ENCODE peak calls at places on chromosomes 6 and 20, in nine cellular contexts. W is Panc1, Q is transverse colon, M is K562, P is GM12892, X is sigmoid colon, T is prostate gland, S is GM23338, L is SK-N-SH. B is an unnamed sample.

GRCh38 chr6:103081126-103081525 is 1687.6 kb downstream of the GRIK2 start:
- DNase-seq in Q (no peak), X (no peak), L (peak), P (no peak), W (no peak), T (no peak), S (no peak), M (no peak), B (no peak)

GRCh38 chr20:58604410-58604881 is 46.6 kb upstream of the STX16 start:
- DNase-seq in W (no peak), S (no peak), T (no peak), X (peak), Q (no peak), P (no peak), M (no peak), L (peak), B (no peak)

GRCh38 chr20:13008761-13009681 is at the start of gene SPTLC3:
- DNase-seq in T (peak), L (no peak), P (no peak), Q (peak), W (no peak), X (peak), M (no peak), S (peak), B (no peak)

GRCh38 chr6:105321728-105322127 is 81.2 kb downstream of the PREP start:
- DNase-seq in X (no peak), T (no peak), P (no peak), M (no peak), W (no peak), S (no peak), L (no peak), Q (no peak), B (no peak)

GRCh38 chr6:98845201-98846020 is 11.0 kb downstream of the POU3F2 start:
- DNase-seq in P (no peak), Q (peak), W (peak), L (peak), M (peak), X (peak), T (peak), S (peak), B (peak)

GRCh38 chr6:109296971-109297372 is 85.3 kb downstream of the CD164 start:
- DNase-seq in T (no peak), S (no peak), M (peak), Q (no peak), P (no peak), L (no peak), W (no peak), X (no peak), B (no peak)

GRCh38 chr20:43190332-43190953 is 737 bp upstream of the PTPRT start:
- DNase-seq in Q (no peak), W (no peak), S (peak), L (peak), X (no peak), T (no peak), M (no peak), P (no peak), B (no peak)

GRCh38 chr20:22932236-22932635 is 102.9 kb upstream of the SSTR4 start:
- DNase-seq in T (no peak), S (no peak), L (no peak), Q (no peak), P (no peak), X (no peak), W (no peak), M (no peak), B (no peak)

GRCh38 chr20:41081276-41081814 is 52.7 kb downstream of the TOP1 start:
- DNase-seq in M (no peak), L (no peak), W (no peak), P (no peak), Q (no peak), T (no peak), S (no peak), X (no peak), B (no peak)

GRCh38 chr20:50294164-50295088 is 103.8 kb downstream of the CEBPB start:
- DNase-seq in X (no peak), M (no peak), S (no peak), Q (no peak), W (no peak), L (no peak), T (no peak), P (no peak), B (no peak)

GRCh38 chr20:43323592-43323991 is 133.9 kb upstream of the PTPRT start:
- DNase-seq in T (no peak), X (no peak), L (no peak), S (no peak), M (no peak), P (no peak), Q (no peak), W (no peak), B (no peak)

GRCh38 chr20:25470045-25470444 is 62.6 kb downstream of the GINS1 start:
- DNase-seq in P (peak), W (peak), X (peak), Q (peak), S (peak), L (peak), T (peak), M (peak), B (no peak)

GRCh38 chr6:168967556-168967955 is 286.1 kb downstream of the THBS2 start:
- DNase-seq in T (no peak), M (no peak), X (no peak), P (no peak), S (no peak), L (no peak), Q (no peak), W (no peak), B (no peak)

GRCh38 chr20:24102749-24103148 is 114.2 kb upstream of the GGTLC1 start:
- DNase-seq in P (no peak), Q (no peak), M (no peak), T (no peak), L (no peak), W (no peak), X (no peak), S (no peak), B (no peak)

GRCh38 chr6:154592199-154592860 is 81.8 kb upstream of the CNKSR3 start:
- DNase-seq in M (no peak), P (no peak), W (no peak), T (no peak), S (no peak), X (no peak), L (no peak), Q (no peak), B (no peak)

GRCh38 chr6:33008944-33009861 is at the start of gene HLA-DOA:
- DNase-seq in W (no peak), P (peak), Q (no peak), T (no peak), L (peak), S (peak), X (no peak), M (peak), B (no peak)

GRCh38 chr6:157983439-157984119 is 1.9 kb downstream of the SYNJ2 start:
- DNase-seq in W (no peak), X (peak), Q (no peak), L (no peak), P (no peak), M (no peak), S (no peak), T (no peak), B (no peak)

GRCh38 chr6:148396926-148397325 is 54.3 kb downstream of the SASH1 start:
- DNase-seq in W (no peak), P (no peak), T (no peak), S (no peak), M (no peak), X (no peak), L (no peak), Q (no peak), B (no peak)

GRCh38 chr6:25017932-25018581 is 82.3 kb upstream of the RIPOR2 start:
- DNase-seq in S (peak), X (no peak), T (peak), L (no peak), W (peak), M (peak), P (no peak), Q (peak), B (no peak)

GRCh38 chr20:60057866-60058807 is 99.9 kb downstream of the CDH26 start:
- DNase-seq in X (peak), M (no peak), S (peak), T (no peak), P (no peak), W (no peak), Q (peak), L (no peak), B (no peak)

GRCh38 chr20:16236589-16237241 is 336.5 kb downstream of the KIF16B start:
- DNase-seq in M (no peak), Q (no peak), W (no peak), T (no peak), X (no peak), P (no peak), L (no peak), S (no peak), B (no peak)

GRCh38 chr6:125986956-125987617 is 747 bp downstream of the TRMT11 start:
- DNase-seq in Q (no peak), M (peak), P (no peak), S (peak), L (peak), W (peak), X (no peak), T (no peak), B (no peak)

GRCh38 chr6:52962701-52963100 is 32.4 kb downstream of the GSTA4 start:
- DNase-seq in L (no peak), M (no peak), P (no peak), S (no peak), Q (no peak), X (no peak), W (no peak), T (no peak), B (no peak)

GRCh38 chr6:52575490-52575868 is 1.4 kb downstream of the TRAM2 start:
- DNase-seq in L (no peak), S (no peak), W (no peak), T (no peak), M (no peak), Q (no peak), P (no peak), X (no peak), B (no peak)

GRCh38 chr20:51528263-51529026 is 14.1 kb downstream of the NFATC2 start:
- DNase-seq in S (no peak), M (no peak), T (no peak), W (no peak), P (no peak), L (no peak), X (no peak), Q (no peak), B (no peak)

GRCh38 chr6:1708820-1709612 is 99.3 kb downstream of the FOXC1 start:
- DNase-seq in S (no peak), T (no peak), M (no peak), X (no peak), W (no peak), Q (no peak), P (no peak), L (no peak), B (no peak)

DNA sequence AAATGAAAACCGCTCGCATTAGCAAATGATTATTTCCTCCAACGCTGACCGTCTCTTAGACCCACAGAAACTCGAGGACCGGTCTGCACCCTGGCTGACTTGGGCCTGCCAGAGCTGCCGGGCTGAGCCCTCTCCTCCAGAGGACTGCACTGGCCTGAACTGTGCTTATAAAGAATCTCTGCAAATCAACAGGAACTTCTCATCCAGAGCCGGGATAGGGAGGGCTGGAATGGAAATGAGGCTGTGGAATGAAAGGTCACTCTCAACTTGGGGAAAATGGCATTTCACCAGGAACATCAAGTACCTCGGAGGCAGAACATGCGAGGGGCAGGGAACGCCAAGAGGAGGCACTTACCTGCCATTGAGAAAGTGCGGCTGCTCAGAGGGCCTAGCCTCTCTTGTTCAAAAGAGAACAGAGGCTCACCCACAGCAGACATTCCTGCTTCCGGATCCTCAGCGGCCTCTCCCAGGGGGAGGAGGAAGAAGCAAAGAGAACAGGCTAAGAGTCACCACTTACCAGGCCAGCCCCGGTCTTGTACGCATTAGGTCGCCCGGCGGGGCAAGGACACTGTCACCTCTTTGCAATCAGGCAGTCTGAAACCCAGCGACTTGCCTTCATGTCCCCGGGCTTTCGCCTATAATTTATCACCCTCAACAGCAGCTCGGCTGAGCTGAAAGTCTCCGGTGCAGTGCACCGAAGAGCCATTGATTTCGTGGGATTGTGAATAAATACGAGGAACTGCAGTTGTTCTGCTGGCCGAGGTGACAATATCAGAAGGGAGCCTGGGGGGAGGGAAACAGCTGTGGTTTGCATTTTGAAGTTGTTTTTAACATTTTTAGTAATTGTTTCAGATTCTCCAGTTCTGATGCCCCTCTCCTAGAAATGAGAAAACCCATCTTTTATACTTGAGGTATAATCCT is 37.6 kb downstream of the ZMYND8 start:
- DNase-seq in P (no peak), M (peak), S (peak), Q (peak), L (peak), T (peak), X (peak), W (no peak), B (peak)
- TF ChIP-seq POLR2AphosphoS5 in P (no peak), M (peak), S (peak), Q (peak), L (no peak), T (peak), X (peak), W (no peak), B (peak)

DNA sequence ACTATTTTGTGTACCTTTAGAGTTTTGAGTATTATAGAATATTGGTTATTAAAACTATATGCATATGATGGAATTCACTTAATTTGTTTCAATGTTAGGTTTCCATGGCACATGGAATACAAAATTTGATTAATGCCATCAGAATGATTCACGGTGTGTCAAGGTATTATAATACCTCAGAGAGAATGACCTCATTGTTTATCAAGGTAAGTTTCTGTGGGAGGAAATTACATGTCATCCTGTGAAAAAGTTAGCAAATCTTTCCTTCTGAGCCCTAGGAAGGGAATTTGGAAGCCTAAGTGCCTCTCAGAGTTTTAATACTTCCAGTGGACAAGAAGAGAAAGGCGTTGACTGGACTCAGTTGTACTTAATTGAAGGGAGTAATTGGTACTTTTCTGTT is 40.8 kb downstream of the DNAH8 start:
- DNase-seq in S (no peak), X (no peak), W (no peak), L (no peak), T (no peak), Q (no peak), M (no peak), P (no peak), B (no peak)
- TF ChIP-seq POLR2AphosphoS5 in S (no peak), X (no peak), W (no peak), L (no peak), T (no peak), Q (no peak), M (no peak), P (no peak), B (no peak)

DNA sequence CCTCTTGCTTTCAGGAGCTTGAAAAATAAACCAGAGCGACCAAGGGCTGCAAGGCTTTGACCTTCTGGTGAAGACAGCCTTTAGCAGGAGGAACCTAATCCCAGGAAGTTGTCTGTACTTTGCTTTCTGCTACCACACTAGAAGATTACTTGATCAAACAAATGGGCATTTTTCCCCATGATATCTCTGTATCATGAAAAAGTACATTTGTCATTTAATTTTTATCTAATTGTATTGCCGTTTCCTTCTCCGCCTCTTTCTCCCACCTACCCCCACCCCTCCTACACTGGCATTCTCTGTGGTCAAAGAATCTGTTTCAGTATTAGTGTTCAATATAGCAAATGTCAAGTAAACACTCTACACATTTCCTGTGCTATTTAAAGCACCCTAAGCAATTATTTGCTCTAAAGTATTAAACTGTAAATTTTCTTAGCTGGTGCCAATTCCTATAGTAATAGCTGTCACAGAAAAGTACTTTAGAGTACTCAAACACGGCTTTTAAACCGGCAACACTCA is 29.7 kb downstream of the ATXN1 start:
- DNase-seq in L (no peak), W (no peak), X (no peak), P (peak), M (no peak), S (no peak), T (no peak), Q (no peak), B (no peak)
- TF ChIP-seq POLR2AphosphoS5 in L (no peak), W (no peak), X (no peak), P (no peak), M (no peak), S (no peak), T (no peak), Q (no peak), B (no peak)

GRCh38 chr6:143539106-143539505 is 27.6 kb upstream of the FUCA2 start:
- DNase-seq in T (no peak), L (no peak), W (no peak), S (no peak), Q (no peak), M (no peak), P (no peak), X (no peak), B (no peak)

GRCh38 chr6:143536461-143536865 is 24.9 kb upstream of the FUCA2 start:
- DNase-seq in T (peak), M (no peak), P (peak), Q (peak), L (no peak), S (peak), W (no peak), X (no peak), B (no peak)

GRCh38 chr6:143538374-143538773 is 26.9 kb upstream of the FUCA2 start:
- DNase-seq in S (no peak), W (no peak), T (no peak), Q (no peak), M (no peak), P (no peak), X (no peak), L (no peak), B (no peak)

GRCh38 chr6:143535189-143535614 is 23.7 kb upstream of the FUCA2 start:
- DNase-seq in X (no peak), W (no peak), L (no peak), P (no peak), T (no peak), M (no peak), Q (no peak), S (no peak), B (no peak)

GRCh38 chr6:143536866-143537691 is 25.6 kb upstream of the FUCA2 start:
- DNase-seq in Q (peak), T (peak), L (peak), W (peak), X (peak), S (peak), M (no peak), P (peak), B (no peak)
- TF ChIP-seq POLR2AphosphoS5 in Q (no peak), T (no peak), L (no peak), W (no peak), X (no peak), S (no peak), M (no peak), P (no peak), B (no peak)

DNA sequence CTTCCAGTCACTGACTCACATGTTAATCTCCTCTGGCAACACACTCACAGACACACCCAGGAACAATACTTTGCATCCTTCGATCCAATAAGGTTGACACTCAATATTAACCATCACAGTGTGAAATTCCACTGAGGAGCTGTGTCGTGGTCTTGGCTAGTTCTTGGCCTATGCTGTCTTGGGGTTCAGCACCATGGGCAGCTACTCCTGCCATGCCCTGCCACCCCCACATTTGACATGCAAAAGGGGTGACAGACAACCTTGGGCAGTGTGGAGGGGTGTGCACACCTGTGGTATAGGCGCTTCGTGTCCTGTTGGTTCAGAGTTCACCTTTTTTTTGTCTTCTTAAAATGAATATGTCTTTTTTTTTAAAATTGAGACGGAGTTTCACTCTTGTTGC is 25.8 kb downstream of the ANKRD6 start:
- DNase-seq in P (no peak), W (no peak), L (no peak), T (no peak), X (no peak), S (peak), Q (no peak), M (no peak), B (no peak)
- TF ChIP-seq POLR2AphosphoS5 in P (no peak), W (no peak), L (no peak), T (no peak), X (no peak), S (no peak), Q (no peak), M (no peak), B (no peak)

GRCh38 chr6:40997256-40997957 is 41.6 kb downstream of the UNC5CL start:
- DNase-seq in L (no peak), S (peak), W (no peak), X (no peak), Q (peak), M (peak), T (peak), P (no peak), B (no peak)
- TF ChIP-seq POLR2AphosphoS5 in L (no peak), S (no peak), W (peak), X (no peak), Q (no peak), M (no peak), T (peak), P (no peak), B (no peak)

DNA sequence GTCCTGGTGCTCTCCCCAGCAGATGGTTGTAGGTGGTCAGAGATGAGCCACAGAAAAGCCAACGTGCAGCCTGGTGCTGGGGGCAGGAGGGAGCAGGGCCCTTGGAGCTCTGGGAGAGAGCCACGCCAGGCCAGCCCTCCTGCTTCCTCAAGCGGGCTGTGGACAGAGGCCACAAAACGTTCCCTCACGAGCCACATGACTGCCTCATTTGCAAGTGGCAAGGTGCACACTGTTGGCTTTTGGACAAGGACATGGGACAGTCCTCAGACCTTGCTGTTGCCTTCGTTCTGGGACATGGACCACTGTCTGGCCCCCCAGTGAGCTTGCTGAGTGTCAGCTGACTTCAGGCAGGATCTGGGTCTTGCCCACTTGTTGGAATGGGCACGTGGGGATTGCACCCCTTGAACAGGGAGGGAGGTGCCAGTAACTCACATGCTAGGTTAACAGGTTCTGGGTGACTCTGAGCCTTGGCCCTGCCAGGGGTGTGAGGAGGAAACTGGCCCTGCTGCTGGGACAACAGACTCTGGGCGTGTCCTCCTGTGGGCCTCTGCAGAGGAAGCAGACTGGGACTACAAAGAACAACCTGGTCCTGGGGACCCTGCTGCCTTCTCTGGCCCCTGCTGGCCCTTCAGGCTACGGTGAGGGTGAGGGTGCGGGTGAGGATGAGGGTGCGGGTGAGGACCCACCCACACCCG is 2.6 kb downstream of the SLCO4A1 start:
- DNase-seq in Q (peak), W (no peak), M (no peak), T (no peak), X (no peak), S (no peak), P (no peak), L (no peak), B (no peak)
- TF ChIP-seq POLR2AphosphoS5 in Q (no peak), W (no peak), M (no peak), T (no peak), X (no peak), S (no peak), P (no peak), L (no peak), B (peak)

B was measured in esophagus muscularis mucosa.